ENCODE peak calls at places on chromosomes 2 and 18, in four cellular contexts. One of them, this sample, is unnamed.

GRCh38 chr2:218852911-218853667 is 6.5 kb upstream of the WNT6 start:
- DNase-seq in NCI-H524: peak; percentile 67
- DNase-seq in stimulated activated naive CD8-positive, alpha-beta T cell treated with anti-CD3 and anti-CD28 coated beads, Interleukin-15, amount 100 ng/mL, for 72 hours: peak; percentile 58
- DNase-seq in fibroblast of the conjunctiva: peak; percentile 33
- DNase-seq in this sample: no peak

GRCh38 chr18:70044626-70045025 is 97.0 kb upstream of the CD226 start:
- DNase-seq in NCI-H524: no peak
- DNase-seq in stimulated activated naive CD8-positive, alpha-beta T cell treated with anti-CD3 and anti-CD28 coated beads, Interleukin-15, amount 100 ng/mL, for 72 hours: no peak
- DNase-seq in fibroblast of the conjunctiva: peak; percentile 94
- DNase-seq in this sample: no peak

GRCh38 chr18:61892683-61893303 is at the start of gene RNF152:
- DNase-seq in NCI-H524: peak; percentile 76
- DNase-seq in stimulated activated naive CD8-positive, alpha-beta T cell treated with anti-CD3 and anti-CD28 coated beads, Interleukin-15, amount 100 ng/mL, for 72 hours: peak; percentile 17
- DNase-seq in fibroblast of the conjunctiva: no peak
- DNase-seq in this sample: no peak

GRCh38 chr18:61360440-61361383 is 27.5 kb downstream of the CDH20 start:
- DNase-seq in NCI-H524: no peak
- DNase-seq in stimulated activated naive CD8-positive, alpha-beta T cell treated with anti-CD3 and anti-CD28 coated beads, Interleukin-15, amount 100 ng/mL, for 72 hours: no peak
- DNase-seq in fibroblast of the conjunctiva: no peak
- DNase-seq in this sample: no peak

GRCh38 chr2:2831656-2832055 is 500.6 kb upstream of the MYT1L start:
- DNase-seq in NCI-H524: no peak
- DNase-seq in stimulated activated naive CD8-positive, alpha-beta T cell treated with anti-CD3 and anti-CD28 coated beads, Interleukin-15, amount 100 ng/mL, for 72 hours: no peak
- DNase-seq in fibroblast of the conjunctiva: no peak
- DNase-seq in this sample: no peak

GRCh38 chr2:159118115-159118858 is 149.8 kb downstream of the TANC1 start:
- DNase-seq in NCI-H524: peak; percentile 77
- DNase-seq in stimulated activated naive CD8-positive, alpha-beta T cell treated with anti-CD3 and anti-CD28 coated beads, Interleukin-15, amount 100 ng/mL, for 72 hours: peak; percentile 76
- DNase-seq in fibroblast of the conjunctiva: peak; percentile 74
- DNase-seq in this sample: peak; percentile 32

GRCh38 chr2:182954789-182955188 is 83.5 kb downstream of the NCKAP1 start:
- DNase-seq in NCI-H524: no peak
- DNase-seq in stimulated activated naive CD8-positive, alpha-beta T cell treated with anti-CD3 and anti-CD28 coated beads, Interleukin-15, amount 100 ng/mL, for 72 hours: no peak
- DNase-seq in fibroblast of the conjunctiva: no peak
- DNase-seq in this sample: no peak

GRCh38 chr2:226362991-226363390 is 436.6 kb downstream of the IRS1 start:
- DNase-seq in NCI-H524: no peak
- DNase-seq in stimulated activated naive CD8-positive, alpha-beta T cell treated with anti-CD3 and anti-CD28 coated beads, Interleukin-15, amount 100 ng/mL, for 72 hours: no peak
- DNase-seq in fibroblast of the conjunctiva: peak; percentile 16
- DNase-seq in this sample: no peak

GRCh38 chr18:45652303-45652702 is 37.0 kb downstream of the SLC14A2 start:
- DNase-seq in NCI-H524: no peak
- DNase-seq in stimulated activated naive CD8-positive, alpha-beta T cell treated with anti-CD3 and anti-CD28 coated beads, Interleukin-15, amount 100 ng/mL, for 72 hours: no peak
- DNase-seq in fibroblast of the conjunctiva: no peak
- DNase-seq in this sample: no peak

GRCh38 chr2:214293593-214293992 is 117.3 kb upstream of the VWC2L start:
- DNase-seq in NCI-H524: no peak
- DNase-seq in stimulated activated naive CD8-positive, alpha-beta T cell treated with anti-CD3 and anti-CD28 coated beads, Interleukin-15, amount 100 ng/mL, for 72 hours: no peak
- DNase-seq in fibroblast of the conjunctiva: no peak
- DNase-seq in this sample: no peak

GRCh38 chr2:226869371-226869770 is 33.5 kb downstream of the RHBDD1 start:
- DNase-seq in NCI-H524: no peak
- DNase-seq in stimulated activated naive CD8-positive, alpha-beta T cell treated with anti-CD3 and anti-CD28 coated beads, Interleukin-15, amount 100 ng/mL, for 72 hours: no peak
- DNase-seq in fibroblast of the conjunctiva: no peak
- DNase-seq in this sample: no peak

GRCh38 chr2:138238908-138239307 is 262.7 kb upstream of the SPOPL start:
- DNase-seq in NCI-H524: no peak
- DNase-seq in stimulated activated naive CD8-positive, alpha-beta T cell treated with anti-CD3 and anti-CD28 coated beads, Interleukin-15, amount 100 ng/mL, for 72 hours: no peak
- DNase-seq in fibroblast of the conjunctiva: no peak
- DNase-seq in this sample: no peak

GRCh38 chr18:23812566-23813440 is 123.5 kb downstream of the LAMA3 start:
- DNase-seq in NCI-H524: peak; percentile 62
- DNase-seq in stimulated activated naive CD8-positive, alpha-beta T cell treated with anti-CD3 and anti-CD28 coated beads, Interleukin-15, amount 100 ng/mL, for 72 hours: no peak
- DNase-seq in fibroblast of the conjunctiva: no peak
- DNase-seq in this sample: no peak

GRCh38 chr2:209391776-209392401 is 32.0 kb upstream of the MAP2 start:
- DNase-seq in NCI-H524: no peak
- DNase-seq in stimulated activated naive CD8-positive, alpha-beta T cell treated with anti-CD3 and anti-CD28 coated beads, Interleukin-15, amount 100 ng/mL, for 72 hours: no peak
- DNase-seq in fibroblast of the conjunctiva: no peak
- DNase-seq in this sample: no peak

GRCh38 chr2:234249873-234250272 is 199.4 kb downstream of the SPP2 start:
- DNase-seq in NCI-H524: no peak
- DNase-seq in stimulated activated naive CD8-positive, alpha-beta T cell treated with anti-CD3 and anti-CD28 coated beads, Interleukin-15, amount 100 ng/mL, for 72 hours: no peak
- DNase-seq in fibroblast of the conjunctiva: peak; percentile 54
- DNase-seq in this sample: no peak

GRCh38 chr2:141260895-141261294 is 869.9 kb downstream of the LRP1B start:
- DNase-seq in NCI-H524: peak; percentile 10
- DNase-seq in stimulated activated naive CD8-positive, alpha-beta T cell treated with anti-CD3 and anti-CD28 coated beads, Interleukin-15, amount 100 ng/mL, for 72 hours: no peak
- DNase-seq in fibroblast of the conjunctiva: no peak
- DNase-seq in this sample: no peak

GRCh38 chr2:145380436-145381017 is 860.6 kb upstream of the ZEB2 start:
- DNase-seq in NCI-H524: peak; percentile 74
- DNase-seq in stimulated activated naive CD8-positive, alpha-beta T cell treated with anti-CD3 and anti-CD28 coated beads, Interleukin-15, amount 100 ng/mL, for 72 hours: no peak
- DNase-seq in fibroblast of the conjunctiva: peak; percentile 53
- DNase-seq in this sample: no peak

GRCh38 chr2:197159681-197160211 is 150.8 kb downstream of the ANKRD44 start:
- DNase-seq in NCI-H524: no peak
- DNase-seq in stimulated activated naive CD8-positive, alpha-beta T cell treated with anti-CD3 and anti-CD28 coated beads, Interleukin-15, amount 100 ng/mL, for 72 hours: no peak
- DNase-seq in fibroblast of the conjunctiva: no peak
- DNase-seq in this sample: no peak

GRCh38 chr2:179373826-179374225 is 109.2 kb upstream of the SESTD1 start:
- DNase-seq in NCI-H524: no peak
- DNase-seq in stimulated activated naive CD8-positive, alpha-beta T cell treated with anti-CD3 and anti-CD28 coated beads, Interleukin-15, amount 100 ng/mL, for 72 hours: no peak
- DNase-seq in fibroblast of the conjunctiva: no peak
- DNase-seq in this sample: no peak

GRCh38 chr2:32882911-32883810 is 63.6 kb upstream of the LTBP1 start:
- DNase-seq in NCI-H524: no peak
- DNase-seq in stimulated activated naive CD8-positive, alpha-beta T cell treated with anti-CD3 and anti-CD28 coated beads, Interleukin-15, amount 100 ng/mL, for 72 hours: no peak
- DNase-seq in fibroblast of the conjunctiva: no peak
- DNase-seq in this sample: no peak

GRCh38 chr2:217723078-217723477 is 279.7 kb downstream of the TNS1 start:
- DNase-seq in NCI-H524: no peak
- DNase-seq in stimulated activated naive CD8-positive, alpha-beta T cell treated with anti-CD3 and anti-CD28 coated beads, Interleukin-15, amount 100 ng/mL, for 72 hours: no peak
- DNase-seq in fibroblast of the conjunctiva: no peak
- DNase-seq in this sample: no peak

GRCh38 chr2:161681043-161681442 is 56.8 kb downstream of the SLC4A10 start:
- DNase-seq in NCI-H524: no peak
- DNase-seq in stimulated activated naive CD8-positive, alpha-beta T cell treated with anti-CD3 and anti-CD28 coated beads, Interleukin-15, amount 100 ng/mL, for 72 hours: no peak
- DNase-seq in fibroblast of the conjunctiva: peak; percentile 13
- DNase-seq in this sample: no peak

GRCh38 chr2:112156152-112156986 is 18.2 kb downstream of the FBLN7 start:
- DNase-seq in NCI-H524: no peak
- DNase-seq in stimulated activated naive CD8-positive, alpha-beta T cell treated with anti-CD3 and anti-CD28 coated beads, Interleukin-15, amount 100 ng/mL, for 72 hours: peak; percentile 60
- DNase-seq in fibroblast of the conjunctiva: no peak
- DNase-seq in this sample: no peak

GRCh38 chr2:6506311-6507258 is 359.1 kb downstream of the CMPK2 start:
- DNase-seq in NCI-H524: no peak
- DNase-seq in stimulated activated naive CD8-positive, alpha-beta T cell treated with anti-CD3 and anti-CD28 coated beads, Interleukin-15, amount 100 ng/mL, for 72 hours: no peak
- DNase-seq in fibroblast of the conjunctiva: peak; percentile 63
- DNase-seq in this sample: no peak

GRCh38 chr2:214651451-214651850 is 158.0 kb downstream of the BARD1 start:
- DNase-seq in NCI-H524: no peak
- DNase-seq in stimulated activated naive CD8-positive, alpha-beta T cell treated with anti-CD3 and anti-CD28 coated beads, Interleukin-15, amount 100 ng/mL, for 72 hours: no peak
- DNase-seq in fibroblast of the conjunctiva: no peak
- DNase-seq in this sample: no peak

GRCh38 chr2:120622159-120622869 is 113.4 kb upstream of the GLI2 start:
- DNase-seq in NCI-H524: no peak
- DNase-seq in stimulated activated naive CD8-positive, alpha-beta T cell treated with anti-CD3 and anti-CD28 coated beads, Interleukin-15, amount 100 ng/mL, for 72 hours: no peak
- DNase-seq in fibroblast of the conjunctiva: no peak
- DNase-seq in this sample: no peak

GRCh38 chr2:80326214-80326613 is 21.7 kb upstream of the LRRTM1 start:
- DNase-seq in NCI-H524: peak; percentile 83
- DNase-seq in stimulated activated naive CD8-positive, alpha-beta T cell treated with anti-CD3 and anti-CD28 coated beads, Interleukin-15, amount 100 ng/mL, for 72 hours: no peak
- DNase-seq in fibroblast of the conjunctiva: peak; percentile 21
- DNase-seq in this sample: no peak

GRCh38 chr18:12246849-12247808 is 7.0 kb upstream of the CIDEA start:
- DNase-seq in NCI-H524: no peak
- DNase-seq in stimulated activated naive CD8-positive, alpha-beta T cell treated with anti-CD3 and anti-CD28 coated beads, Interleukin-15, amount 100 ng/mL, for 72 hours: no peak
- DNase-seq in fibroblast of the conjunctiva: no peak
- DNase-seq in this sample: no peak

GRCh38 chr18:31977270-31977872 is 34.4 kb upstream of the TRAPPC8 start:
- DNase-seq in NCI-H524: peak; percentile 64
- DNase-seq in stimulated activated naive CD8-positive, alpha-beta T cell treated with anti-CD3 and anti-CD28 coated beads, Interleukin-15, amount 100 ng/mL, for 72 hours: peak; percentile 10
- DNase-seq in fibroblast of the conjunctiva: peak; percentile 33
- DNase-seq in this sample: no peak

GRCh38 chr18:75248426-75249191 is 38.0 kb downstream of the TSHZ1 start:
- DNase-seq in NCI-H524: peak; percentile 49
- DNase-seq in stimulated activated naive CD8-positive, alpha-beta T cell treated with anti-CD3 and anti-CD28 coated beads, Interleukin-15, amount 100 ng/mL, for 72 hours: no peak
- DNase-seq in fibroblast of the conjunctiva: no peak
- DNase-seq in this sample: no peak

GRCh38 chr18:74896390-74896991 is 298.8 kb downstream of the ZNF407 start:
- DNase-seq in NCI-H524: peak; percentile 55
- DNase-seq in stimulated activated naive CD8-positive, alpha-beta T cell treated with anti-CD3 and anti-CD28 coated beads, Interleukin-15, amount 100 ng/mL, for 72 hours: no peak
- DNase-seq in fibroblast of the conjunctiva: no peak
- DNase-seq in this sample: no peak

GRCh38 chr2:70718736-70719135 is 49.3 kb downstream of the ADD2 start:
- DNase-seq in NCI-H524: no peak
- DNase-seq in stimulated activated naive CD8-positive, alpha-beta T cell treated with anti-CD3 and anti-CD28 coated beads, Interleukin-15, amount 100 ng/mL, for 72 hours: no peak
- DNase-seq in fibroblast of the conjunctiva: no peak
- DNase-seq in this sample: no peak

GRCh38 chr2:225457462-225457861 is 58.0 kb downstream of the NYAP2 start:
- DNase-seq in NCI-H524: peak; percentile 83
- DNase-seq in stimulated activated naive CD8-positive, alpha-beta T cell treated with anti-CD3 and anti-CD28 coated beads, Interleukin-15, amount 100 ng/mL, for 72 hours: no peak
- DNase-seq in fibroblast of the conjunctiva: no peak
- DNase-seq in this sample: no peak